ENCODE peak calls at places on chromosomes 1 and 21, in nine cellular contexts. X is heart right ventricle, E is stomach, P is upper lobe of right lung, O is esophagus squamous epithelium, B is thoracic aorta, Y is psoas muscle, H is cardiac muscle cell, F is MM.1S. K is an unnamed sample. For H3K36me3, the result is how much of the 10 kb centered on the place peaks cover.

GRCh38 chr1:173052681-173053196 is 2.0 kb upstream of the TNFSF18 start:
- DNase-seq in O (no peak), B (no peak), F (no peak), Y (no peak), X (no peak), P (no peak), E (no peak), H (peak), K (no peak)

GRCh38 chr1:226121587-226122400 is 59.3 kb downstream of the H3-3A start:
- DNase-seq in X (peak), Y (peak), H (peak), O (no peak), B (no peak), F (peak), E (peak), P (peak), K (peak)

GRCh38 chr1:2224621-2225020 is 3.5 kb upstream of the SKI start:
- DNase-seq in H (no peak), F (no peak), X (no peak), Y (no peak), P (no peak), O (no peak), B (no peak), E (no peak), K (no peak)

GRCh38 chr1:111813440-111814304 is 58.0 kb downstream of the DDX20 start:
- DNase-seq in E (no peak), P (no peak), B (no peak), O (no peak), X (no peak), H (peak), Y (no peak), F (no peak), K (no peak)

GRCh38 chr1:5509664-5510452 is 482.4 kb downstream of the NPHP4 start:
- DNase-seq in F (peak), H (peak), B (no peak), P (peak), E (peak), Y (peak), X (peak), O (no peak), K (peak)

GRCh38 chr1:12159826-12160225 is 7.0 kb upstream of the TNFRSF1B start:
- DNase-seq in O (no peak), B (no peak), Y (no peak), F (no peak), E (no peak), P (no peak), H (no peak), X (no peak), K (no peak)

GRCh38 chr1:209485167-209485566 is 98.3 kb upstream of the CAMK1G start:
- DNase-seq in E (no peak), F (no peak), Y (no peak), H (peak), B (no peak), X (peak), O (no peak), P (no peak), K (no peak)

GRCh38 chr1:186442651-186443114 is 18.2 kb downstream of the PDC start:
- DNase-seq in B (no peak), X (no peak), H (peak), Y (no peak), O (no peak), P (no peak), E (no peak), F (no peak), K (no peak)

GRCh38 chr1:68049941-68050878 is at the start of gene DIRAS3:
- DNase-seq in E (no peak), P (peak), H (peak), O (no peak), Y (peak), F (peak), B (no peak), X (no peak), K (peak)

GRCh38 chr1:207004931-207005830 is 27.4 kb downstream of the C1orf116 start:
- DNase-seq in F (peak), H (peak), B (no peak), X (no peak), P (no peak), O (no peak), E (peak), Y (no peak), K (peak)

GRCh38 chr1:27563407-27564263 is 40.3 kb downstream of the AHDC1 start:
- DNase-seq in B (no peak), E (peak), O (no peak), H (no peak), F (no peak), Y (peak), X (peak), P (peak), K (no peak)

GRCh38 chr1:22646359-22646758 is 2.9 kb downstream of the C1QC start:
- DNase-seq in P (no peak), B (no peak), X (no peak), Y (no peak), F (no peak), O (no peak), E (no peak), H (peak), K (no peak)

GRCh38 chr1:78003070-78003751 is 1.5 kb upstream of the DNAJB4 start:
- DNase-seq in X (no peak), H (peak), B (no peak), Y (no peak), O (no peak), P (no peak), F (no peak), E (no peak), K (no peak)

GRCh38 chr1:165298081-165298820 is 58.3 kb downstream of the LMX1A start:
- DNase-seq in B (no peak), E (no peak), P (no peak), Y (no peak), O (no peak), F (no peak), X (no peak), H (no peak), K (no peak)

GRCh38 chr1:56508523-56508983 is 70.8 kb downstream of the PLPP3 start:
- DNase-seq in E (peak), B (no peak), P (peak), O (no peak), X (peak), Y (peak), F (no peak), H (peak), K (no peak)

GRCh38 chr1:3225668-3226067 is 156.7 kb downstream of the PRDM16 start:
- DNase-seq in O (no peak), X (no peak), H (no peak), B (no peak), E (no peak), Y (no peak), P (no peak), F (no peak), K (no peak)

GRCh38 chr1:99849413-99849743 is 783 bp upstream of the AGL start:
- DNase-seq in B (no peak), H (no peak), E (no peak), F (no peak), O (no peak), Y (no peak), X (no peak), P (no peak), K (no peak)

GRCh38 chr1:229434641-229435051 is 752 bp upstream of the ACTA1 start:
- DNase-seq in F (no peak), H (no peak), P (no peak), O (no peak), B (no peak), Y (peak), X (peak), E (no peak), K (peak)

GRCh38 chr1:75203415-75204277 is 69.5 kb downstream of the LHX8 start:
- DNase-seq in H (peak), O (no peak), Y (no peak), F (peak), B (no peak), P (no peak), E (no peak), X (no peak), K (peak)
- TF ChIP-seq CTCF in H (peak), O (peak), Y (peak), F (peak), B (peak), P (peak), E (peak), X (peak), K (peak)

GRCh38 chr1:162908780-162909179 is 47.8 kb upstream of the CCDC190 start:
- DNase-seq in X (no peak), E (no peak), B (no peak), P (no peak), Y (no peak), H (peak), F (no peak), O (no peak), K (no peak)
- H3K4me3 ChIP-seq in X (no peak), E (no peak), B (no peak), P (no peak), Y (no peak), H (no peak), F (no peak), O (no peak), K (no peak)

GRCh38 chr1:10304295-10304694 is 93.9 kb downstream of the KIF1B start:
- DNase-seq in E (no peak), P (no peak), O (no peak), F (no peak), Y (no peak), H (no peak), B (no peak), X (no peak), K (no peak)
- H3K36me3 ChIP-seq in E (under half), P (under half), O (under half), F (under half), Y (half or more), H (under half), B (under half), X (under half), K (half or more)

GRCh38 chr1:10867138-10867721 is 70.8 kb upstream of the CASZ1 start:
- DNase-seq in Y (peak), H (peak), E (peak), O (no peak), F (peak), B (no peak), P (peak), X (peak), K (peak)
- TF ChIP-seq CTCF in Y (peak), H (peak), E (peak), O (peak), F (peak), B (peak), P (peak), X (peak), K (peak)

DNA sequence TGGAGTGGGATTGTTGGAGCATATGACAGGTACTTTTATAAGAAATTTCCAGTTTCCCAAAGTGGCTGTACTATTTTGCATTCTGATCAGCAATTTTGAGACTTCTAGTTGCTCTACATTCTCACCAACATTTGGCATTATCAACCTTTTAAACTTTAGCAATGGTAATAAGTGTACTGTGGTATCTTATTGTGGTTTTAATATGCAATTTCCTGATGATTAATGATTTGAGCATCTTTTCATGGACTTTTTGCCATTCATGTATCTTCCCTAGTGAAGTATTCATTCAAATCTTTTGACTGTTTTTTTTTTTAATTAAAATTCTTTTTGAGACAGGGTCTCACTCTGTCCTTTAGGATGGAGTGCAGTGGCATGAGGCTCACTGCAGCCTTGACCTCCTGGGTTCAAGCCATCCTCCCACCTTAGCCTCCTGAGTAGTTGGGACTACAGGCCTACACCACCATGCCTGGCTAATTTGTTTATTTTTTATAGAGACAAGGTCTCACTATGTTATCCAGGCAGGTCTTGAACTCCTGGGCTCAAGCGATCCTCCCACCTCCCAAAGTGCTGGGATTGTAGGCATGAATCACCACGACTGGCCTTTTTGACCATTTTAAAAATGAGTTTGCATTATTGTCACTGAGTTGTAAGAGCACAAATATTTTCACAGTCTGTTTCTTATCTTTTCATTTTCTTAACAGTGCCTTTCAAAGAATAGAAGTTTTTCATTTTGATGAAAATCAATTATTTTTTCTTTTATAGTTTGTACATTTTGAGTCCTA is 7.8 kb upstream of the SLC6A9 start:
- DNase-seq in E (no peak), B (no peak), X (no peak), H (peak), F (no peak), O (no peak), Y (no peak), P (no peak), K (no peak)
- H3K4me3 ChIP-seq in E (no peak), B (no peak), X (no peak), H (no peak), F (no peak), O (no peak), Y (no peak), P (no peak), K (no peak)

GRCh38 chr21:33432496-33432895 is 29.3 kb downstream of the IFNGR2 start:
- DNase-seq in P (no peak), F (no peak), E (no peak), H (no peak), Y (no peak), B (no peak), X (no peak), O (no peak), K (no peak)
- H3K36me3 ChIP-seq in P (half or more), F (under half), E (half or more), H (half or more), Y (half or more), B (half or more), X (under half), O (under half), K (half or more)

GRCh38 chr1:47564570-47564969 is 126.7 kb downstream of the FOXD2 start:
- DNase-seq in X (no peak), P (no peak), Y (no peak), H (no peak), B (no peak), O (no peak), F (no peak), E (no peak), K (peak)

GRCh38 chr1:47563206-47563605 is 125.4 kb downstream of the FOXD2 start:
- DNase-seq in O (no peak), P (no peak), X (no peak), B (no peak), Y (no peak), E (no peak), F (no peak), H (peak), K (no peak)

GRCh38 chr1:47562799-47563198 is 125.0 kb downstream of the FOXD2 start:
- DNase-seq in Y (no peak), E (no peak), P (no peak), B (no peak), O (no peak), F (no peak), X (no peak), H (no peak), K (no peak)

GRCh38 chr1:47568763-47569162 is 130.9 kb downstream of the FOXD2 start:
- DNase-seq in O (no peak), E (no peak), B (no peak), P (no peak), H (no peak), Y (no peak), F (no peak), X (no peak), K (no peak)

DNA sequence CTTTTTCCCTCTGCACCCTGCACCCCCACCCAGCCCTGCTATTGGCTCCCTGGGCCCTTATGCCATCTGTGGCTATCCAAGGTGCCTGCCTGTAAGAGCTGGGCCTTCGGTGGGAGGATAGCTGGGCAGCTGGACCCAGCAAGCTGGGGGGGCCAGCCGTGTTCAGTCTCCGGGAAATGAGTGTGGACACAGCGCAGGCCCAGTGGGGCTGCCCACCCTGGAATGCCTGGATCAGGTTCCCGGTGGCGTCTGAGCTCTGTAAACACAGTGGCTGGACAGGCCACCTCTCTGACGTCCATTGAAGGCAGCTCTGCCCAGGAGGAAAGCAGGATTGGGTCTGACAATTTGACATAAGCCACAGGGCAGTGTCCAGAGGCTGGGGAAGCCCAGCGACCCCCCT is 127.8 kb downstream of the FOXD2 start:
- DNase-seq in P (no peak), X (no peak), F (no peak), H (no peak), E (no peak), O (no peak), Y (no peak), B (no peak), K (peak)
- TF ChIP-seq CTCF in P (no peak), X (no peak), F (no peak), H (no peak), E (no peak), O (no peak), Y (no peak), B (no peak), K (no peak)

GRCh38 chr1:109089242-109090015 is 1.1 kb upstream of the TMEM167B start:
- DNase-seq in X (peak), O (no peak), P (peak), B (no peak), F (peak), Y (peak), H (peak), E (peak), K (peak)
- H3K4me3 ChIP-seq in X (peak), O (peak), P (peak), B (peak), F (peak), Y (peak), H (no peak), E (peak), K (peak)

K was measured in endodermal cell.